ENCODE peak calls at places on chromosomes 5 and 9, in five cellular contexts. N is Panc1, J is SK-N-SH, I is suprapubic skin, F is prostate gland. W is an unnamed sample.

GRCh38 chr9:136539427-136540412 is 6.1 kb downstream of the NOTCH1 start:
- DNase-seq in I (peak), F (peak), N (no peak), J (no peak), W (peak)

GRCh38 chr9:86500667-86501435 is 146.6 kb upstream of the TUT7 start:
- DNase-seq in I (no peak), J (no peak), F (no peak), N (no peak), W (no peak)

GRCh38 chr9:21031091-21031817 is at the start of gene HACD4:
- DNase-seq in F (peak), N (no peak), I (peak), J (peak), W (peak)

GRCh38 chr5:158023266-158023665 is 164.3 kb upstream of the CLINT1 start:
- DNase-seq in F (no peak), J (no peak), I (no peak), N (no peak), W (no peak)

GRCh38 chr5:145495741-145496140 is 339.4 kb downstream of the PRELID2 start:
- DNase-seq in F (no peak), N (peak), J (no peak), I (no peak), W (no peak)

GRCh38 chr5:82259172-82259800 is 18.9 kb downstream of the RPS23 start:
- DNase-seq in I (no peak), N (no peak), F (no peak), J (peak), W (no peak)

GRCh38 chr9:133658442-133659431 is 22.6 kb downstream of the DBH start:
- DNase-seq in I (no peak), J (no peak), N (no peak), F (peak), W (peak)

GRCh38 chr9:35114921-35115341 is 731 bp downstream of the ATOSB start:
- DNase-seq in I (peak), N (no peak), F (no peak), J (peak), W (peak)

GRCh38 chr5:132100672-132101261 is 27.2 kb downstream of the CSF2 start:
- DNase-seq in J (no peak), F (no peak), I (no peak), N (no peak), W (no peak)

GRCh38 chr9:130834371-130835311 is at the start of gene ABL1:
- DNase-seq in N (peak), F (peak), J (peak), I (peak), W (peak)

GRCh38 chr5:133847886-133848285 is 120.5 kb downstream of the C5orf15 start:
- DNase-seq in N (no peak), I (no peak), F (no peak), J (no peak), W (no peak)

GRCh38 chr9:131289301-131290038 is at the start of gene PLPP7:
- DNase-seq in F (no peak), I (no peak), N (no peak), J (peak), W (no peak)

GRCh38 chr9:4939118-4939561 is 45.9 kb upstream of the JAK2 start:
- DNase-seq in N (no peak), F (no peak), I (no peak), J (no peak), W (no peak)

GRCh38 chr9:27333241-27334052 is 36.5 kb upstream of the EQTN start:
- DNase-seq in J (peak), F (peak), N (peak), I (no peak), W (peak)

GRCh38 chr5:129857124-129857523 is 47.1 kb upstream of the CHSY3 start:
- DNase-seq in J (no peak), F (no peak), I (no peak), N (no peak), W (no peak)

GRCh38 chr5:161446655-161447054 is 99.9 kb downstream of the GABRB2 start:
- DNase-seq in I (no peak), N (no peak), F (no peak), J (no peak), W (no peak)

GRCh38 chr9:127388856-127389238 is 8.1 kb upstream of the SLC2A8 start:
- DNase-seq in I (no peak), N (no peak), F (no peak), J (no peak), W (no peak)

GRCh38 chr5:122300968-122301367 is 11.1 kb upstream of the SNCAIP start:
- DNase-seq in J (no peak), F (no peak), I (no peak), N (no peak), W (no peak)
- TF ChIP-seq POLR2AphosphoS5 in J (no peak), F (peak), I (no peak), N (no peak), W (no peak)

GRCh38 chr5:141511771-141512325 is 23.0 kb downstream of the PCDHGC5 start:
- DNase-seq in I (no peak), N (no peak), J (no peak), F (no peak), W (no peak)

GRCh38 chr5:141512390-141513020 is 23.6 kb downstream of the PCDHGC5 start:
- DNase-seq in I (peak), N (no peak), J (peak), F (peak), W (peak)

GRCh38 chr5:141510160-141510559 is 21.3 kb downstream of the PCDHGC5 start:
- DNase-seq in J (no peak), I (no peak), F (no peak), N (no peak), W (no peak)

GRCh38 chr5:141513021-141513626 is 24.2 kb downstream of the PCDHGC5 start:
- DNase-seq in N (no peak), J (peak), I (no peak), F (peak), W (peak)

DNA sequence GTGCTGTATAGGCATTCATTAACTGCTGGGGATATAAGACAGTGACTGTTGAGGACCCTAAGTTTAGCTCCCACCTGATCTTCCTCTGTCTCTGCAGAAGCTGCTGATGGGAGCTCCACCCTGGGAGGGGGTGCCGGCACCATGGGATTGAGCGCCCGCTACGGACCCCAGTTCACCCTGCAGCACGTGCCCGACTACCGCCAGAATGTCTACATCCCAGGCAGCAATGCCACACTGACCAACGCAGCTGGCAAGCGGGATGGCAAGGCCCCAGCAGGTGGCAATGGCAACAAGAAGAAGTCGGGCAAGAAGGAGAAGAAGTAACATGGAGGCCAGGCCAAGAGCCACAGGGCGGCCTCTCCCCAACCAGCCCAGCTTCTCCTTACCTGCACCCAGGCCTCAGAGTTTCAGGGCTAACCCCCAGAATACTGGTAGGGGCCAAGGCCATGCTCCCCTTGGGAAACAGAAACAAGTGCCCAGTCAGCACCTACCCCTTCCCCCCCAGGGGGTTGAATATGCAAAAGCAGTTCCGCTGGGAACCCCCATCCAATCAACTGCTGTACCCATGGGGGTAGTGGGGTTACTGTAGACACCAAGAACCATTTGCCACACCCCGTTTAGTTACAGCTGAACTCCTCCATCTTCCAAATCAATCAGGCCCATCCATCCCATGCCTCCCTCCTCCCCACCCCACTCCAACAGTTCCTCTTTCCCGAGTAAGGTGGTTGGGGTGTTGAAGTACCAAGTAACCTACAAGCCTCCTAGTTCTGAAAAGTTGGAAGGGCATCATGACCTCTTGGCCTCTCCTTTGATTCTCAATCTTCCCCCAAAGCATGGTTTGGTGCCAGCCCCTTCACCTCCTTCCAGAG is 22.2 kb downstream of the PCDHGC5 start:
- DNase-seq in J (no peak), F (no peak), N (no peak), I (no peak), W (peak)
- H3K4me3 ChIP-seq in J (no peak), F (no peak), N (no peak), I (no peak), W (no peak)

GRCh38 chr9:29144476-29144875 is 1571.2 kb upstream of the C9orf72 start:
- DNase-seq in J (no peak), F (no peak), N (no peak), I (no peak), W (no peak)
- TF ChIP-seq POLR2AphosphoS5 in J (no peak), F (no peak), N (no peak), I (no peak), W (no peak)

GRCh38 chr5:142984525-142984924 is 214.3 kb downstream of the ARHGAP26 start:
- DNase-seq in I (no peak), J (no peak), F (no peak), N (no peak), W (no peak)

GRCh38 chr5:142982821-142983200 is 212.6 kb downstream of the ARHGAP26 start:
- DNase-seq in I (no peak), J (no peak), N (no peak), F (no peak), W (no peak)

GRCh38 chr5:142984016-142984415 is 213.8 kb downstream of the ARHGAP26 start:
- DNase-seq in N (no peak), F (no peak), J (no peak), I (no peak), W (no peak)

GRCh38 chr5:142981475-142981874 is 211.3 kb downstream of the ARHGAP26 start:
- DNase-seq in J (no peak), I (no peak), N (no peak), F (no peak), W (no peak)

GRCh38 chr5:142981886-142982820 is 212.0 kb downstream of the ARHGAP26 start:
- DNase-seq in F (peak), N (no peak), J (peak), I (no peak), W (no peak)
- H3K4me3 ChIP-seq in F (no peak), N (no peak), J (no peak), I (no peak), W (no peak)

W was measured in upper lobe of left lung.